ENCODE peak calls at places on chromosome 22, in six cellular contexts. D is cardiac muscle cell, M is aorta, O is WERI-Rb-1, W is body of pancreas, U is upper lobe of left lung. T is an unnamed sample.
A peak's percentile ranks its signal among the peaks of the same experiment; 100 is the strongest.

GRCh38 chr22:42544686-42545085 is 9.1 kb upstream of the SERHL2 start:
- DNase-seq in W (no peak), M (no peak), D (no peak), U (no peak), O (no peak), T (no peak)

GRCh38 chr22:46914916-46915894 is 152.8 kb downstream of the TBC1D22A start:
- DNase-seq in U (no peak), W (no peak), D (no peak), O (no peak), M (no peak), T (no peak)

GRCh38 chr22:25327018-25327755 is 107.7 kb downstream of the CRYBB2 start:
- DNase-seq in O (no peak), D (no peak), U (no peak), W (no peak), M (no peak), T (no peak)

GRCh38 chr22:37284807-37285355 is 2.6 kb downstream of the CYTH4 start:
- DNase-seq in O (no peak), W (no peak), U (peak; percentile 85), M (peak; percentile 88), D (peak; percentile 39), T (peak; percentile 71)

GRCh38 chr22:35872451-35872850 is 154.8 kb downstream of the APOL5 start:
- DNase-seq in U (peak; percentile 24), O (no peak), M (no peak), D (no peak), W (no peak), T (no peak)

GRCh38 chr22:35476341-35476740 is 64.3 kb upstream of the RASD2 start:
- DNase-seq in U (no peak), D (no peak), M (no peak), W (no peak), O (no peak), T (no peak)

GRCh38 chr22:42743501-42743991 is 22.9 kb upstream of the A4GALT start:
- DNase-seq in W (peak; percentile 26), U (peak; percentile 88), D (no peak), M (peak; percentile 93), O (no peak), T (no peak)

GRCh38 chr22:25059438-25059837 is 106.9 kb downstream of the KIAA1671 start:
- DNase-seq in D (no peak), W (no peak), M (no peak), U (no peak), O (no peak), T (no peak)

GRCh38 chr22:50507991-50508884 is at the start of gene NCAPH2:
- DNase-seq in W (peak; percentile 97), U (peak; percentile 99), O (peak; percentile 96), M (peak; percentile 97), D (no peak), T (no peak)

GRCh38 chr22:33271390-33272161 is 213.4 kb upstream of the SYN3 start:
- DNase-seq in W (peak; percentile 84), O (no peak), D (no peak), U (no peak), M (peak; percentile 82), T (no peak)

GRCh38 chr22:39206491-39206890 is 38.3 kb downstream of the PDGFB start:
- DNase-seq in D (no peak), O (no peak), M (peak; percentile 35), W (no peak), U (no peak), T (no peak)

GRCh38 chr22:50282361-50283144 is 12.4 kb upstream of the MAPK11 start:
- DNase-seq in W (peak; percentile 74), D (no peak), M (no peak), O (no peak), U (no peak), T (no peak)

GRCh38 chr22:22710719-22711531 is 66.5 kb downstream of the GGTLC2 start:
- DNase-seq in O (peak; percentile 75), W (peak; percentile 73), U (peak; percentile 50), M (peak; percentile 42), D (no peak), T (peak; percentile 54)

GRCh38 chr22:37675930-37676571 is 615 bp downstream of the LGALS1 start:
- DNase-seq in U (no peak), M (peak; percentile 66), O (no peak), W (peak; percentile 29), D (no peak), T (no peak)

GRCh38 chr22:42813501-42813900 is 43.6 kb downstream of the ARFGAP3 start:
- DNase-seq in D (no peak), U (no peak), W (no peak), M (no peak), O (no peak), T (no peak)

GRCh38 chr22:39530136-39530535 is 2.4 kb downstream of the RPS19BP1 start:
- DNase-seq in O (no peak), M (no peak), D (no peak), U (no peak), W (no peak), T (no peak)

GRCh38 chr22:46791201-46791731 is 28.8 kb downstream of the TBC1D22A start:
- DNase-seq in M (peak; percentile 82), U (no peak), W (no peak), O (no peak), D (no peak), T (peak; percentile 82)

GRCh38 chr22:29983296-29983917 is 96.9 kb upstream of the HORMAD2 start:
- DNase-seq in U (no peak), W (no peak), M (no peak), D (no peak), O (no peak), T (no peak)

GRCh38 chr22:37716708-37717107 is 19.9 kb downstream of the TRIOBP start:
- DNase-seq in U (no peak), O (no peak), W (no peak), M (no peak), D (no peak), T (no peak)

GRCh38 chr22:39144101-39144815 is 8.2 kb downstream of the CBX7 start:
- DNase-seq in U (peak; percentile 87), M (peak; percentile 56), O (no peak), D (no peak), W (no peak), T (peak; percentile 50)

GRCh38 chr22:27583930-27584329 is 217.6 kb downstream of the MN1 start:
- DNase-seq in U (peak; percentile 33), O (no peak), M (no peak), W (no peak), D (no peak), T (no peak)

GRCh38 chr22:38973289-38974169 is 8.6 kb upstream of the APOBEC3B start:
- DNase-seq in O (peak; percentile 37), D (peak; percentile 69), W (peak; percentile 66), U (no peak), M (no peak), T (peak; percentile 40)

GRCh38 chr22:49103314-49104052 is 724.2 kb downstream of the BRD1 start:
- DNase-seq in W (no peak), O (no peak), M (no peak), U (no peak), D (no peak), T (no peak)

GRCh38 chr22:22692707-22693530 is 48.5 kb downstream of the GGTLC2 start:
- DNase-seq in D (no peak), O (peak; percentile 84), U (peak; percentile 33), M (no peak), W (peak; percentile 88), T (peak; percentile 76)

GRCh38 chr22:19886605-19887250 is 32.1 kb upstream of the GNB1L start:
- DNase-seq in W (no peak), M (peak; percentile 69), O (no peak), U (no peak), D (no peak), T (peak; percentile 31)
- H3K27ac ChIP-seq in W (no peak overlapping the region), M (no peak overlapping the region), O (no peak overlapping the region), U (peak overlapping the region; percentile 71), D (no peak overlapping the region), T (peak overlapping the region; percentile 39)

GRCh38 chr22:23753371-23753770 is 854 bp downstream of the VPREB3 start:
- DNase-seq in O (no peak), W (no peak), U (no peak), D (no peak), M (no peak), T (no peak)

GRCh38 chr22:23754220-23754919 is at the start of gene VPREB3:
- DNase-seq in D (no peak), U (no peak), W (no peak), M (no peak), O (no peak), T (no peak)

GRCh38 chr22:23752090-23752691 is 1.3 kb upstream of the ZNF70 start:
- DNase-seq in M (no peak), D (no peak), O (no peak), U (peak; percentile 32), W (no peak), T (no peak)

GRCh38 chr22:23751441-23751996 is 607 bp upstream of the ZNF70 start:
- DNase-seq in U (peak; percentile 79), W (no peak), O (peak; percentile 35), D (peak; percentile 39), M (no peak), T (no peak)

GRCh38 chr22:23752750-23753149 is 1.5 kb downstream of the VPREB3 start:
- DNase-seq in O (no peak), D (no peak), W (no peak), M (no peak), U (peak; percentile 39), T (no peak)
- H3K27ac ChIP-seq in O (no peak overlapping the region), D (no peak overlapping the region), W (no peak overlapping the region), M (no peak overlapping the region), U (no peak overlapping the region), T (no peak overlapping the region)

DNA sequence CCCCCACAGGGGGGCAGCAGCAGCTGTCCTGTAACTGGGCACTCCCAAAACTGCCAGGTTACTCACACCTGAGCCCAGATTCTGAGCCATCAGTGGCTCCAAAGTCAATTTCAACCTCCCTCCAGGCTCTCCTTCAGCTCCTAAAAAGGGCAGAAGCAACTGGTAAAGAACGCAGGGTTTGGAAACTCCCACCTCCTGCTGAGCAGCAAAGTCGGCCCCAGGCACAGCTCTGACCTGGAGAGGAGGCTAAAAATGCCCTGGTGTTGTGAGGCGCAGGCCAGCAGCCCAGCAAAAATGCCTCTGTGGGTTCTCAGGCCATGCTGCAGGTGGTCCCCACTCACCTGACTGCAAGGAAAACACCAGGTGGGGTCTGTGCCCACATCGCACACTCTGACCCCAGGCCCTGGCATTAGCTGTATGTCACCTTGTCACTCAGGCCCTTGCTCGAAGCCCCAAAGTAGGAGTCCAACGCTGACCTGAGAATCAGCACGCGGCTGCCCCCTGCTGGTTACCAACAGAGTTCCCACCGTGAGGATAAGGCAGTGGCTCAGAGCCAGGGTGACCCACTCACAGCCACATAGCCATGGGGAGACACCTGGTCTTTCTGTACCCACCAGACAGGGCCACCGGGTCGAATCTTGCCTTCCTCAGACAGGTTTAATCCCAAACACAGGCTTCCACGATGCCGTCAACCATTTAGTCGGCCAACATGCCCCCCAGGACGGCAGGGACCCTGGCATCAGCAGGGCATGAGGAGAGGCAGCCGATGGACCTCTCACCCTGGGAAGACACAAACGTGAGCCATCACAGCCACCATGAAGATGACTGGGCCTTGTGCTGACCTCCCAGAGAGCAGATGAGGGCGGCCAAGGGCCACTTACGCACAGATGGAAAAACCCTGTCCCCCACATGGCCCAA is 11.1 kb downstream of the POLR3H start:
- DNase-seq in O (peak; percentile 80), U (no peak), M (peak; percentile 83), D (peak; percentile 90), W (peak; percentile 79), T (peak; percentile 60)
- H3K27ac ChIP-seq in O (peak overlapping the region; percentile 5), U (peak overlapping the region; percentile 63), M (no peak overlapping the region), D (peak overlapping the region; percentile 84), W (peak overlapping the region; percentile 45), T (no peak overlapping the region)

DNA sequence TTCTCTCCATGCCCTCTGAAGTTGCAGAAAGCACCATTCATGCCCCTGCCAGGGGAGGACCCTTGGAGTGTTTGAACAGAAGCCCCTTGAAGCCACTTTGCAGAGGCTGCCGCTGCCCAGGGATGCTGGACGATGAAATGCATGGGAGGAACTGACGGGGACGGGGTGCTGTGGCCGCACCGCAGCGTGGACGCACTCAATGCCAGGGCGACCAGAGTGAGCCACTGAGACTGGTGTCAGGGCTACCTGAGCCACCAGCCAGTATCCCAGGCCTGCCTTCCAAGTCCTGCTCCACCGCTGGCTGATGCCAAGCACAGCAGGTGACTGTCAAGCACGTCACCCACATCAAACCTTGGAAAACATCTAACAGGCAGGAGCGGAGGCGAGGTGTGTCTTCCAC is 17.6 kb downstream of the PHF21B start:
- DNase-seq in U (no peak), M (no peak), O (no peak), D (no peak), W (no peak), T (no peak)
- H3K27ac ChIP-seq in U (no peak overlapping the region), M (no peak overlapping the region), O (no peak overlapping the region), D (no peak overlapping the region), W (no peak overlapping the region), T (no peak overlapping the region)